ENCODE peak calls at places on chromosomes 16 and 17, in nine cellular contexts. Q, D, W, R, H, Z, P, F and E are unnamed samples.

GRCh38 chr16:31711344-31711845 is 162.2 kb upstream of the ZNF267 start:
- DNase-seq in Q (no peak), D (no peak), W (no peak), R (no peak), H (no peak), Z (no peak), P (no peak), F (no peak), E (no peak)

GRCh38 chr16:88504489-88505404 is 51.7 kb downstream of the ZFPM1 start:
- DNase-seq in Q (no peak), D (no peak), W (no peak), R (peak), H (no peak), Z (no peak), P (no peak), F (no peak), E (no peak)

GRCh38 chr16:18979936-18980335 is 3.8 kb upstream of the TMC7 start:
- DNase-seq in Q (no peak), D (no peak), W (peak), R (no peak), H (no peak), Z (no peak), P (no peak), F (no peak), E (no peak)

GRCh38 chr17:57343717-57344116 is 87.4 kb downstream of the MSI2 start:
- DNase-seq in Q (no peak), D (no peak), W (no peak), R (no peak), H (no peak), Z (no peak), P (no peak), F (no peak), E (no peak)

GRCh38 chr17:64056269-64057005 is 36.0 kb upstream of the ICAM2 start:
- DNase-seq in Q (no peak), D (peak), W (peak), R (no peak), H (peak), Z (no peak), P (no peak), F (no peak), E (no peak)

GRCh38 chr16:30186782-30187555 is 3.6 kb downstream of the CORO1A start:
- DNase-seq in Q (peak), D (peak), W (peak), R (peak), H (no peak), Z (peak), P (peak), F (no peak), E (peak)

GRCh38 chr17:4708436-4708835 is 2.0 kb upstream of the ARRB2 start:
- DNase-seq in Q (no peak), D (peak), W (peak), R (peak), H (no peak), Z (no peak), P (no peak), F (no peak), E (peak)

GRCh38 chr17:47934856-47935255 is 6.5 kb upstream of the PNPO start:
- DNase-seq in Q (no peak), D (no peak), W (peak), R (no peak), H (peak), Z (no peak), P (no peak), F (no peak), E (no peak)

GRCh38 chr16:82995927-82996441 is 369.2 kb downstream of the CDH13 start:
- DNase-seq in Q (no peak), D (no peak), W (no peak), R (no peak), H (no peak), Z (peak), P (no peak), F (no peak), E (no peak)

GRCh38 chr17:78805301-78805700 is 23.2 kb upstream of the CYTH1 start:
- DNase-seq in Q (no peak), D (no peak), W (no peak), R (no peak), H (no peak), Z (no peak), P (no peak), F (no peak), E (no peak)

GRCh38 chr17:82772026-82772425 is 20.2 kb downstream of the TBCD start:
- DNase-seq in Q (no peak), D (peak), W (peak), R (no peak), H (peak), Z (peak), P (no peak), F (no peak), E (no peak)

GRCh38 chr17:17189559-17189958 is 16.6 kb downstream of the PLD6 start:
- DNase-seq in Q (no peak), D (no peak), W (no peak), R (no peak), H (no peak), Z (no peak), P (peak), F (no peak), E (no peak)

GRCh38 chr16:24753437-24753836 is 24.0 kb downstream of the TNRC6A start:
- DNase-seq in Q (no peak), D (no peak), W (peak), R (no peak), H (no peak), Z (no peak), P (no peak), F (no peak), E (no peak)

GRCh38 chr17:51230306-51230705 is 29.5 kb downstream of the MBTD1 start:
- DNase-seq in Q (no peak), D (peak), W (no peak), R (no peak), H (no peak), Z (no peak), P (no peak), F (no peak), E (no peak)

GRCh38 chr17:16872836-16873653 is 98.9 kb downstream of the TNFRSF13B start:
- DNase-seq in Q (peak), D (peak), W (peak), R (peak), H (no peak), Z (no peak), P (peak), F (peak), E (peak)

GRCh38 chr16:11583889-11584565 is 2.7 kb downstream of the LITAF start:
- DNase-seq in Q (no peak), D (no peak), W (peak), R (no peak), H (peak), Z (no peak), P (no peak), F (no peak), E (no peak)

GRCh38 chr16:75256871-75257343 is 5.5 kb upstream of the BCAR1 start:
- DNase-seq in Q (peak), D (no peak), W (no peak), R (peak), H (no peak), Z (peak), P (no peak), F (no peak), E (no peak)

GRCh38 chr17:76546556-76547182 is 6.8 kb downstream of the PRCD start:
- DNase-seq in Q (peak), D (no peak), W (peak), R (no peak), H (no peak), Z (peak), P (no peak), F (no peak), E (no peak)

GRCh38 chr16:82368041-82368440 is 198.0 kb upstream of the MPHOSPH6 start:
- DNase-seq in Q (no peak), D (peak), W (peak), R (peak), H (no peak), Z (peak), P (peak), F (peak), E (peak)

GRCh38 chr17:4980644-4981216 is 6.7 kb downstream of the CAMTA2 start:
- DNase-seq in Q (no peak), D (peak), W (peak), R (peak), H (no peak), Z (peak), P (peak), F (no peak), E (peak)

GRCh38 chr17:65515959-65516948 is 45.2 kb downstream of the AXIN2 start:
- DNase-seq in Q (no peak), D (no peak), W (no peak), R (no peak), H (no peak), Z (peak), P (no peak), F (peak), E (no peak)

GRCh38 chr17:32350662-32351418 is 883 bp downstream of the ZNF207 start:
- DNase-seq in Q (no peak), D (peak), W (peak), R (peak), H (peak), Z (peak), P (peak), F (no peak), E (peak)

GRCh38 chr16:4116328-4117249 is at the start of gene ADCY9:
- DNase-seq in Q (peak), D (peak), W (peak), R (peak), H (no peak), Z (peak), P (peak), F (peak), E (peak)

GRCh38 chr17:65984299-65984698 is 207.6 kb downstream of the CEP112 start:
- DNase-seq in Q (no peak), D (no peak), W (no peak), R (no peak), H (no peak), Z (peak), P (no peak), F (no peak), E (no peak)

GRCh38 chr16:56999409-57000270 is 10.3 kb downstream of the NLRC5 start:
- DNase-seq in Q (peak), D (no peak), W (no peak), R (no peak), H (no peak), Z (no peak), P (no peak), F (no peak), E (no peak)

GRCh38 chr16:89383095-89384003 is 107.0 kb downstream of the ANKRD11 start:
- DNase-seq in Q (no peak), D (no peak), W (peak), R (peak), H (peak), Z (peak), P (peak), F (no peak), E (no peak)

GRCh38 chr16:54422569-54422978 is 136.0 kb upstream of the IRX3 start:
- DNase-seq in Q (no peak), D (no peak), W (no peak), R (no peak), H (peak), Z (no peak), P (no peak), F (no peak), E (no peak)

GRCh38 chr17:17090642-17091103 is 48.4 kb downstream of the MPRIP start:
- DNase-seq in Q (peak), D (no peak), W (peak), R (no peak), H (no peak), Z (no peak), P (no peak), F (no peak), E (no peak)

GRCh38 chr16:23079683-23080221 is 69.5 kb downstream of the USP31 start:
- DNase-seq in Q (no peak), D (no peak), W (peak), R (no peak), H (no peak), Z (no peak), P (no peak), F (no peak), E (no peak)

GRCh38 chr17:48240562-48241130 is 133.1 kb downstream of the SNX11 start:
- DNase-seq in Q (no peak), D (no peak), W (peak), R (no peak), H (peak), Z (no peak), P (no peak), F (peak), E (no peak)

GRCh38 chr16:51201604-51202003 is 50.5 kb upstream of the SALL1 start:
- DNase-seq in Q (no peak), D (no peak), W (no peak), R (no peak), H (no peak), Z (no peak), P (no peak), F (no peak), E (no peak)

GRCh38 chr16:4463522-4464163 is 10.8 kb downstream of the NMRAL1 start:
- DNase-seq in Q (no peak), D (no peak), W (peak), R (no peak), H (no peak), Z (no peak), P (no peak), F (no peak), E (no peak)

DNA sequence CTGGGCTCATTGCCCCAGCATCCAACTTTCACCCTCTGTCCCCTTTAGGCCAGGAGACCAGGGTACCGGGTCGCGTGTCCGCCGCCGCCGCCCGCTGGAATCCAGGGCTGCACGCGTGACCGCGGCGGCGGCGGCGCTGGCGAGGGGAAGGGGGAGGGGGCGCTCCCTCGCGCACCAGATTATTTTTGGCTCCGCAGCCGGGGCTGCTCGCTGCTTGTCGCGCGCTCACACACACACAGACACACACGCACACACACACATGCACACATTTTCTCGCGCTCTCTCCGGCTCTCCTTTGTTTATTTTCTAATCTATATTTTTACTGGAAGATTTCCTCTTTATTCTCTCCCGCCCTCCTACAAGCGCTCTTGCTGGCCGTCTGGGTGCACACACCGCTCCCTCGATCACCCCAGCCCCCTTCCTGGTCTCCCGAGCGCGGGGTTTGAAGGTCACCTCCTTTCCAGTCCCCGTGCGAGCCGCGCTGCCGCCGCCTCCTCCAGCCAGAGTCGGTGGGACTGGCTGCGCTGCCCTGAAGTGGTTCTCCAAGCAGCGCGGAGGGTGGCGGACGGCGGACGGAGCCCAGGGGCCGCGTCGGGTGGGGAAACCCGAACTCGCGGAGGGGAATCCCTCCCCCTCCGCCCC is 921.4 kb upstream of the EEF2KMT start:
- DNase-seq in Q (no peak), D (no peak), W (no peak), R (peak), H (no peak), Z (no peak), P (peak), F (no peak), E (no peak)
- H3K4me3 ChIP-seq in Q (no peak), D (no peak), W (no peak), R (peak), H (no peak), Z (no peak), P (peak), F (no peak), E (no peak)

GRCh38 chr17:74864866-74865395 is 5.2 kb upstream of the GRIN2C start:
- DNase-seq in Q (peak), D (peak), W (peak), R (peak), H (peak), Z (peak), P (peak), F (peak), E (peak)
- H3K4me3 ChIP-seq in Q (no peak), D (no peak), W (no peak), R (no peak), H (no peak), Z (no peak), P (no peak), F (no peak), E (no peak)

GRCh38 chr16:69190046-69190588 is 3.2 kb downstream of the SNTB2 start:
- DNase-seq in Q (no peak), D (no peak), W (peak), R (no peak), H (no peak), Z (no peak), P (no peak), F (no peak), E (no peak)

GRCh38 chr16:69187387-69187890 is 475 bp downstream of the SNTB2 start:
- DNase-seq in Q (peak), D (peak), W (peak), R (peak), H (no peak), Z (no peak), P (peak), F (no peak), E (no peak)

GRCh38 chr16:69188716-69189115 is 1.8 kb downstream of the SNTB2 start:
- DNase-seq in Q (no peak), D (no peak), W (peak), R (no peak), H (no peak), Z (peak), P (no peak), F (no peak), E (no peak)

GRCh38 chr16:69187891-69188451 is 1.0 kb downstream of the SNTB2 start:
- DNase-seq in Q (peak), D (peak), W (peak), R (peak), H (peak), Z (peak), P (peak), F (no peak), E (peak)

DNA sequence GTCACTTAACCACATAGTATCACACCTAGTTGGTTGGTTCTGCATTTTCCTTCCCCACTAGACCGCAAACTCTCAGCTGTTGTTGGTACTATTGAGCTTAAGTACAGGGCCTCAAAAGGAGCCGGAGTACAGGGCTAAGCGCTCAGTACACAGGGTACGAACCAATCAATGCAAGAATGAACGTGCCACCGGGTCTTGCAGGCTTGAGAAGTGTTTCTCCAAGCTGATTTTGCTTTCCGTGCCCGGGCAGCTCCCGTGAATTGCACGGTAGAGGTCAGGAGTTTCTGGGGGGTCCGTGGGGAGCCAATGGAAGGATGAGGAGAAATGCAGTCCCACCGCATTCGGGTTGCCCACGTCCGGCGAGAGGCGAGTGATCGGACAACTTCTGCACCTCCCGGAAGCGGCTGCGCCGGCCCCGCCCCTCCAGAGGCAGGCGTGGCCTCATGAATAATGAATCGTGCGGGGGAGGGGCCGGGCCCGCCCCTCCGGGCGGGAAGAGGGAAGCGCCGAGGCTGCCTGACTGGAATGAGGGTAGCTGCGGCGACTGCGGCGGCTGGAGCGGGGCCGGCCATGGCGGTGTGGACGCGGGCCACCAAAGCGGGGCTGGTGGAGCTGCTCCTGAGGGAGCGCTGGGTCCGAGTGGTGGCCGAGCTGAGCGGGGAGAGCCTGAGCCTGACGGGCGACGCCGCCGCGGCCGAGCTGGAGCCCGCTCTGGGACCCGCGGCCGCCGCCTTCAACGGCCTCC is at the start of gene SNTB2:
- DNase-seq in Q (peak), D (peak), W (peak), R (peak), H (peak), Z (peak), P (peak), F (peak), E (peak)
- H3K4me3 ChIP-seq in Q (peak), D (peak), W (peak), R (peak), H (peak), Z (peak), P (peak), F (peak), E (peak)

DNA sequence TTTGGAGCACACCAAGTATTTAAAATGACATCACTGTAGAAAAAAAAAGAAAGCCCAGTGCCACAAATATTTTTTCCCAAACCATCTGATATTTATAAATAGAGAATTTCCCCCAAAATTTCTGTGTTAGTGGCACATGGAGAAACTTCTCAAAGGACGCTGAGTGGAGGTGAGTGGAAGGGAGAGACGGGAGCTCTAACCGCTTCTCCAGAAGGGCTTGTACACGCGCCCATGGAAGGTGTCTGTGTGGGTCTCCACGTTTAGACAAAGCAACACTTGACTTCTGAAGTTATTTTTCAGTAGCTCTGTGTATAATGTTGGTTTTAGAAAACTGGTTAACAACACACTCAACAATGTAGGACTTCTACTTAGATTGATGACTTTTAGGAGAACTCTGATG is 1.0 kb downstream of the MYOCD start:
- DNase-seq in Q (no peak), D (no peak), W (no peak), R (no peak), H (no peak), Z (no peak), P (no peak), F (no peak), E (no peak)
- H3K4me3 ChIP-seq in Q (no peak), D (no peak), W (no peak), R (no peak), H (no peak), Z (no peak), P (peak), F (no peak), E (no peak)

GRCh38 chr17:73560661-73561060 is 83.6 kb downstream of the SDK2 start:
- DNase-seq in Q (no peak), D (peak), W (no peak), R (peak), H (no peak), Z (no peak), P (no peak), F (peak), E (peak)

GRCh38 chr17:73562896-73563295 is 81.3 kb downstream of the SDK2 start:
- DNase-seq in Q (no peak), D (no peak), W (peak), R (no peak), H (no peak), Z (no peak), P (no peak), F (no peak), E (no peak)

GRCh38 chr17:73564856-73565255 is 79.4 kb downstream of the SDK2 start:
- DNase-seq in Q (no peak), D (no peak), W (peak), R (no peak), H (no peak), Z (no peak), P (no peak), F (no peak), E (no peak)

GRCh38 chr17:73559532-73559931 is 84.7 kb downstream of the SDK2 start:
- DNase-seq in Q (no peak), D (no peak), W (no peak), R (no peak), H (no peak), Z (no peak), P (no peak), F (no peak), E (no peak)

GRCh38 chr17:73561066-73561465 is 83.2 kb downstream of the SDK2 start:
- DNase-seq in Q (no peak), D (no peak), W (no peak), R (no peak), H (no peak), Z (no peak), P (no peak), F (no peak), E (no peak)
- H3K4me3 ChIP-seq in Q (no peak), D (no peak), W (no peak), R (no peak), H (no peak), Z (no peak), P (no peak), F (no peak), E (no peak)

GRCh38 chr17:38871992-38872605 is 2.2 kb downstream of the LASP1 start:
- DNase-seq in Q (no peak), D (peak), W (no peak), R (no peak), H (no peak), Z (no peak), P (no peak), F (no peak), E (no peak)
- H3K4me3 ChIP-seq in Q (no peak), D (peak), W (peak), R (no peak), H (peak), Z (peak), P (peak), F (peak), E (peak)

DNA sequence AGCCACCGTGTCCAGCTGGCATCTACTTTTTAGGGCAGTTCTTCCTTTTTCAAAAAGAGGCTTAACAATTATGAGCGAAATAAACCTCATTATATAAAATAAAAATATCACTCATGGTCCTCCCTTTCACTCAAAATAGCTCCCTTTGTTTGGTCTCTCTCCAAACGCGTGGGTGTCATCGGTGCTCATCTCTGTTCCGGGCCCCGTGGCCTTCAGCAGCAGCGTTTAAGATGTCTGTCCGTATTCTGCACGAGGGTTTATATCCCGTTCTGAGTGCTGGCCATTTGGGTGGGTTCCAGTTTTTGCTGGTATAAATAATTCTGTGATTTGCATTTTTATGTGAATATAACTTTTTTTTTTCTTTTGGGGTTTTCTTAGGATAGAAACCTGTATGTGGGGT is 33.4 kb downstream of the PRMT7 start:
- DNase-seq in Q (no peak), D (no peak), W (no peak), R (no peak), H (no peak), Z (no peak), P (no peak), F (no peak), E (no peak)
- H3K4me3 ChIP-seq in Q (no peak), D (no peak), W (no peak), R (no peak), H (no peak), Z (no peak), P (no peak), F (no peak), E (no peak)